ENCODE peak calls at places on chromosomes 2 and 18, in four cellular contexts. B is cardiac fibroblast, D is GM23338, M is GM04504. K is an unnamed sample.

GRCh38 chr2:65063426-65063825 is 7.2 kb downstream of the CEP68 start:
- DNase-seq in B (peak), D (no peak), M (no peak), K (no peak)

GRCh38 chr2:167438206-167438605 is 549.9 kb downstream of the XIRP2 start:
- DNase-seq in B (peak), D (peak), M (no peak), K (no peak)

GRCh38 chr18:23932385-23933067 is 82.0 kb upstream of the TTC39C start:
- DNase-seq in B (no peak), D (no peak), M (peak), K (no peak)

GRCh38 chr18:23835506-23835905 is 146.3 kb downstream of the LAMA3 start:
- DNase-seq in B (peak), D (no peak), M (no peak), K (no peak)

GRCh38 chr18:40760251-40760650 is 1194.8 kb upstream of the PIK3C3 start:
- DNase-seq in B (no peak), D (peak), M (no peak), K (no peak)

GRCh38 chr2:69308338-69308737 is 78.7 kb downstream of the GFPT1 start:
- DNase-seq in B (no peak), D (no peak), M (no peak), K (no peak)

GRCh38 chr2:129492528-129492927 is 486.9 kb upstream of the RAB6C start:
- DNase-seq in B (no peak), D (no peak), M (no peak), K (no peak)

GRCh38 chr2:38750793-38751042 is 443 bp downstream of the SRSF7 start:
- DNase-seq in B (no peak), D (peak), M (peak), K (peak)

GRCh38 chr2:59233448-59233847 is 992.3 kb upstream of the FANCL start:
- DNase-seq in B (no peak), D (no peak), M (no peak), K (no peak)

GRCh38 chr2:61343141-61343540 is 127.7 kb downstream of the USP34 start:
- DNase-seq in B (no peak), D (no peak), M (no peak), K (no peak)

GRCh38 chr2:238286551-238286950 is 1.9 kb downstream of the PER2 start:
- DNase-seq in B (peak), D (no peak), M (peak), K (no peak)

GRCh38 chr2:61045999-61046398 is 19.7 kb upstream of the SANBR start:
- DNase-seq in B (no peak), D (no peak), M (no peak), K (no peak)

GRCh38 chr18:40651163-40651562 is 1303.9 kb upstream of the PIK3C3 start:
- DNase-seq in B (no peak), D (no peak), M (no peak), K (no peak)

GRCh38 chr2:24351627-24351938 is 8.8 kb downstream of the ITSN2 start:
- DNase-seq in B (no peak), D (no peak), M (no peak), K (no peak)

GRCh38 chr2:146874260-146874658 is 970.6 kb upstream of the ACVR2A start:
- DNase-seq in B (peak), D (no peak), M (no peak), K (no peak)

GRCh38 chr2:39996653-39997080 is 217.6 kb upstream of the THUMPD2 start:
- DNase-seq in B (peak), D (no peak), M (no peak), K (no peak)

GRCh38 chr18:39994521-39994920 is 1960.5 kb upstream of the PIK3C3 start:
- DNase-seq in B (no peak), D (no peak), M (no peak), K (no peak)

GRCh38 chr2:85741811-85742507 is 11.8 kb upstream of the ATOH8 start:
- DNase-seq in B (peak), D (no peak), M (peak), K (peak)

GRCh38 chr2:69097908-69098655 is 85.1 kb downstream of the ANTXR1 start:
- DNase-seq in B (no peak), D (no peak), M (no peak), K (no peak)

GRCh38 chr2:68850524-68850923 is 20.7 kb downstream of the BMP10 start:
- DNase-seq in B (no peak), D (no peak), M (no peak), K (no peak)

GRCh38 chr2:101710690-101711318 is 13.3 kb downstream of the MAP4K4 start:
- DNase-seq in B (no peak), D (no peak), M (no peak), K (no peak)